ENCODE peak calls at places on chromosomes 5 and 9, in five cellular contexts. D is fibroblast of lung, U is OCI-LY7, O is MM.1S, B is PC-9. N is an unnamed sample.

GRCh38 chr5:132410451-132411381 is 41.2 kb downstream of the SLC22A5 start:
- DNase-seq in D (peak; percentile 81), U (peak; percentile 92), B (peak; percentile 64), O (peak; percentile 95), N (peak; percentile 91)

GRCh38 chr9:136564379-136564988 is 18.6 kb upstream of the NOTCH1 start:
- DNase-seq in O (peak; percentile 74), D (peak; percentile 76), U (no peak), B (peak; percentile 69), N (no peak)

GRCh38 chr5:132759114-132760042 is 12.2 kb downstream of the CCNI2 start:
- DNase-seq in O (no peak), D (no peak), B (peak; percentile 49), U (no peak), N (no peak)

GRCh38 chr9:108478431-108478837 is 377.4 kb downstream of the ACTL7B start:
- DNase-seq in B (peak; percentile 93), U (no peak), D (peak; percentile 98), O (no peak), N (no peak)

GRCh38 chr9:98958271-98958989 is 14.7 kb downstream of the COL15A1 start:
- DNase-seq in D (peak; percentile 96), O (no peak), U (no peak), B (no peak), N (no peak)

GRCh38 chr9:86093788-86094555 is 5.4 kb downstream of the GOLM1 start:
- DNase-seq in U (no peak), D (peak; percentile 10), O (no peak), B (peak; percentile 92), N (no peak)

GRCh38 chr9:114031948-114032688 is 46.0 kb downstream of the AMBP start:
- DNase-seq in D (no peak), U (no peak), B (no peak), O (no peak), N (no peak)

GRCh38 chr9:1047605-1048235 is 2.4 kb upstream of the DMRT2 start:
- DNase-seq in D (peak; percentile 21), O (peak; percentile 62), U (peak; percentile 3), B (no peak), N (no peak)

GRCh38 chr5:55360190-55360589 is 52.4 kb downstream of the MTREX start:
- DNase-seq in U (no peak), O (no peak), D (peak; percentile 17), B (no peak), N (no peak)

GRCh38 chr5:107555425-107556090 is 115.2 kb downstream of the EFNA5 start:
- DNase-seq in D (no peak), U (no peak), O (no peak), B (peak; percentile 67), N (no peak)

GRCh38 chr5:113663879-113664278 is 150.4 kb downstream of the YTHDC2 start:
- DNase-seq in B (no peak), U (peak; percentile 37), D (peak; percentile 11), O (peak; percentile 50), N (peak; percentile 37)
- TF ChIP-seq CTCF in B (peak; percentile 49), U (peak; percentile 82), D (no peak), O (peak; percentile 67), N (peak; percentile 61)

DNA sequence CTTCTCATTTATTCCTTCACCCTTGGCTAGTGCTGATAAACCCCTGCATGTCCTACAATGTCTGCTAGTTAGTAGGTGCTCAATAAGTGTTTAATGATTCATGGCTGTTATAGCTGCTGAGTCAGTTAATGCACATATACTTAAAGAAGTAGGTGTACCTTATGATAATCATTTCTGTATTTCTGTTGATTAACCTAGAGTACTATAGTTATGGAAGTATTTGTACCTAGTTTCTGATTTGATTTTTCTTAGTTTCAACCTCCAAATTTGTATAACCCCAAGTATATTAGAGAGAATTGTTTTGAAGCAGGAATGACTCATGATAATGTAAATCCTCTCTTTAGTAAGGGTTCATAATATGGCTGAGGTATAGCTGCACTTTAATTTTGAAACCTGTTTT is 8.9 kb downstream of the SMAD5 start:
- DNase-seq in D (no peak), B (no peak), O (peak; percentile 7), U (no peak), N (no peak)
- H3K4me2 ChIP-seq in D (no peak overlapping the region), B (no peak overlapping the region), O (no peak overlapping the region), U (no peak overlapping the region), N (no peak overlapping the region)

GRCh38 chr9:5562806-5563416 is 52.6 kb downstream of the PDCD1LG2 start:
- DNase-seq in D (no peak), B (no peak), O (no peak), U (no peak), N (no peak)
- H2AFZ ChIP-seq in D (no peak overlapping the region), B (no peak overlapping the region), O (no peak overlapping the region), U (no peak overlapping the region), N (no peak overlapping the region)

GRCh38 chr9:132412089-132412488 is 2.1 kb downstream of the CFAP77 start:
- DNase-seq in U (peak; percentile 27), B (no peak), D (peak; percentile 8), O (no peak), N (peak; percentile 26)
- TF ChIP-seq CTCF in U (peak; percentile 78), B (peak; percentile 41), D (peak; percentile 50), O (peak; percentile 41), N (peak; percentile 63)

GRCh38 chr9:8867148-8867547 is 1067.6 kb upstream of the DMAC1 start:
- DNase-seq in O (no peak), B (no peak), D (no peak), U (no peak), N (no peak)

GRCh38 chr9:8863064-8863463 is 1063.5 kb upstream of the DMAC1 start:
- DNase-seq in D (no peak), U (no peak), O (no peak), B (no peak), N (no peak)

GRCh38 chr9:8860925-8861324 is 1061.3 kb upstream of the DMAC1 start:
- DNase-seq in U (no peak), D (peak; percentile 72), O (no peak), B (no peak), N (no peak)

GRCh38 chr9:8868632-8869031 is 1069.1 kb upstream of the DMAC1 start:
- DNase-seq in U (no peak), B (no peak), D (no peak), O (no peak), N (no peak)

DNA sequence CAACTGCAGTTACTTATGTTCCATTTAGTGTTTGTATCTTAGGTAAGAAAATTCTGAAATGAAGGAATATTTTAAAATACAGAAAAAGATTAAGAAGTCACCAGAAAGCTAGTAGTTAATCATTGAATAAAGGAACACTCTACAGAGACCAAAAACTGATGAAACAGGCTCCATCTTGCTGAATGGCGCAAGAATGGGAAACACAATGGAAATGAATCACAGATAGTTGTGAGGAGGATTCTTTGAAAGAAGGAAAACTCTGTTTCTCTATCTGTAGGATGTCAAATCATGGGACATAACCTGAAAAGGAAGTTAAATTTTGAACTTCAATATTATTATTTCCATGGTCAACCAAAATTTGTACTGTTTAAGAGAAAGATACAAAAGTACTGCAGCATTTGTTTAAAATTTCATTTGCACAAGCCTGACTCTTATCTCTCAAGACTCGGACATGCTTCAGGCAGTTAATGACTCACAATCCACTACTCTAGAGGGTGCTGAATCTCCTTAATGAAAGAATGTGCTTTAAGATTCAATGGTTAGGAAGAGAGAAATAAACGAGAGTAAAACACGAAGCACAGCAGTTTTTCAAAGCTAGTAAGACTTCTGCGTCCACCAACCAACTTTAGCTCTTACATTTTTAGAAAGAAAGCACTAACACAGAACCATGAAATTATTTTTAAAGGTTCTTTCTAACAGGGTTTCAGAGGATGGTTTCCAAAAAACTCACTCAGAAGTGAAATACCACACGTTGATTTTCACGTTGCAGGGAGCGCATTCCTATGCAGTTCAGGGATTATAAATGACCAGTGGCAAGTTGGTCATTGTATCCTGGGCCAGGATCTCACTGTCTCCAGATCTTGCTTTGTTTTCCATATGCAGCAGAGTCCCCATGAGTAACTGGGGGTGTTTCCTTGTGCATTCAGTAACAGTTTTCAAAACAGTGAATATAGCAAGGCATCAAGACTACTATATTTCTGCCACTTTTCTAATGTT is 1064.6 kb upstream of the DMAC1 start:
- DNase-seq in D (peak; percentile 54), O (no peak), B (no peak), U (no peak), N (no peak)
- H3K4me2 ChIP-seq in D (no peak overlapping the region), O (no peak overlapping the region), B (no peak overlapping the region), U (no peak overlapping the region), N (no peak overlapping the region)